ENCODE peak calls at places on chromosome X, in six cellular contexts. Z, V, J, C, Y and T are unnamed samples.

GRCh38 chrX:63561425-63561824 is 210.3 kb upstream of the SPIN4 start:
- DNase-seq in Z (peak; percentile 5), V (peak; percentile 2), J (no peak), C (no peak), Y (no peak), T (no peak)

GRCh38 chrX:49627030-49627777 is 28.4 kb downstream of the GAGE1 start:
- DNase-seq in Z (peak; percentile 1), V (peak; percentile 9), J (no peak), C (no peak), Y (no peak), T (peak; percentile 3)

GRCh38 chrX:38260231-38260630 is 39.6 kb upstream of the SRPX start:
- DNase-seq in Z (peak; percentile 33), V (no peak), J (no peak), C (peak; percentile 46), Y (no peak), T (peak; percentile 40)

GRCh38 chrX:134780908-134781307 is 122.6 kb upstream of the PLAC1 start:
- DNase-seq in Z (no peak), V (no peak), J (no peak), C (no peak), Y (no peak), T (no peak)

GRCh38 chrX:82125103-82125502 is 923.2 kb downstream of the SH3BGRL start:
- DNase-seq in Z (no peak), V (no peak), J (no peak), C (no peak), Y (no peak), T (no peak)

GRCh38 chrX:9912341-9912740 is 54.8 kb upstream of the CLDN34 start:
- DNase-seq in Z (peak; percentile 13), V (peak; percentile 37), J (no peak), C (no peak), Y (no peak), T (no peak)

GRCh38 chrX:20519826-20520225 is 253.1 kb upstream of the RPS6KA3 start:
- DNase-seq in Z (no peak), V (peak; percentile 46), J (no peak), C (no peak), Y (no peak), T (no peak)

GRCh38 chrX:22950278-22951266 is 49.2 kb upstream of the DDX53 start:
- DNase-seq in Z (peak; percentile 88), V (peak; percentile 93), J (peak; percentile 81), C (peak; percentile 65), Y (peak; percentile 47), T (peak; percentile 88)

GRCh38 chrX:11423362-11423818 is 130.2 kb downstream of the AMELX start:
- DNase-seq in Z (peak; percentile 81), V (peak; percentile 80), J (peak; percentile 34), C (no peak), Y (no peak), T (peak; percentile 92)

GRCh38 chrX:68726366-68726765 is 78.9 kb downstream of the STARD8 start:
- DNase-seq in Z (no peak), V (no peak), J (no peak), C (no peak), Y (no peak), T (no peak)

GRCh38 chrX:1496076-1496475 is 40.9 kb downstream of the P2RY8 start:
- DNase-seq in Z (no peak), V (no peak), J (no peak), C (no peak), Y (no peak), T (no peak)

GRCh38 chrX:1492421-1493012 is 39.8 kb upstream of the ASMTL start:
- DNase-seq in Z (no peak), V (no peak), J (no peak), C (no peak), Y (no peak), T (no peak)

GRCh38 chrX:1493317-1493856 is 40.7 kb upstream of the ASMTL start:
- DNase-seq in Z (no peak), V (no peak), J (no peak), C (no peak), Y (no peak), T (no peak)

GRCh38 chrX:1491851-1492349 is 39.2 kb upstream of the ASMTL start:
- DNase-seq in Z (no peak), V (peak; percentile 20), J (no peak), C (no peak), Y (no peak), T (no peak)

DNA sequence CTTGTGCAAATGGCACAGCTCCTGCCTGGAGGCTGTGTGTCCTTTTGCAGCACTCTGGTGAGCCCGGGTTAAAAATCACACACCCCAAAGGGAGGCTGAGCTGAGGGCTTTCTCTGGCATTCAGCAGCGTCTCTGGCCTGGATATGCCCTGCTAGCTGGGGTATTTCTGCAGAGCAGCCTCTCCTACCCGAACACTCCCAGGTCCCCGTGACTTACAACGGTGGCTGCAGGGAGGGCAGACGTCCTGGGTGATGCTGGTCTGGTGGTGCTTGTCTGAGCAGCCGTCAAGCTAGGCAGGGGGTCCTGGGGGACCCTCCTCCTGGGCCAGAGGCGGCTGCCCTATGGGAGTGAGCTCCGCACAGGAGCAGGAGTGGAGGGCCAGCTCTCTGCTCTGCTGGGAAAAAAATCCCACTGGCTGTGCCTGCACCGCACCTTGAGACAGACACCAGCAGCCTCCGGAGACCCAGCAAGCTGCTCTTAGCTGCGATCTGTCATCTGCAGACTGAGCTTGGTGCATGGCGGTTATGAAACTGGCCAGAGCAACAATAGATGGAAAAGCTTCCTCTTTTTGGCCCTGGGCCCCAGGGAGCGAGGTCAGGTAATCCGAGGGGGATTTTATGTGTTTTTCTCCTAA is 41.3 kb upstream of the ASMTL start:
- DNase-seq in Z (no peak), V (no peak), J (no peak), C (no peak), Y (no peak), T (no peak)
- H3K4me3 ChIP-seq in Z (no peak overlapping the region), V (no peak overlapping the region), J (no peak overlapping the region), C (no peak overlapping the region), Y (no peak overlapping the region), T (no peak overlapping the region)

GRCh38 chrX:119729408-119730201 is 28.8 kb upstream of the SOWAHD start:
- DNase-seq in Z (peak; percentile 83), V (peak; percentile 80), J (no peak), C (peak; percentile 66), Y (peak; percentile 48), T (peak; percentile 77)
- TF ChIP-seq CTCF in Z (peak; percentile 62), V (peak; percentile 62), J (peak; percentile 51), C (peak; percentile 61), Y (peak; percentile 71), T (peak; percentile 62)

GRCh38 chrX:88613338-88613737 is 133.7 kb upstream of the CPXCR1 start:
- DNase-seq in Z (peak; percentile 39), V (peak; percentile 16), J (no peak), C (peak; percentile 74), Y (no peak), T (peak; percentile 2)

DNA sequence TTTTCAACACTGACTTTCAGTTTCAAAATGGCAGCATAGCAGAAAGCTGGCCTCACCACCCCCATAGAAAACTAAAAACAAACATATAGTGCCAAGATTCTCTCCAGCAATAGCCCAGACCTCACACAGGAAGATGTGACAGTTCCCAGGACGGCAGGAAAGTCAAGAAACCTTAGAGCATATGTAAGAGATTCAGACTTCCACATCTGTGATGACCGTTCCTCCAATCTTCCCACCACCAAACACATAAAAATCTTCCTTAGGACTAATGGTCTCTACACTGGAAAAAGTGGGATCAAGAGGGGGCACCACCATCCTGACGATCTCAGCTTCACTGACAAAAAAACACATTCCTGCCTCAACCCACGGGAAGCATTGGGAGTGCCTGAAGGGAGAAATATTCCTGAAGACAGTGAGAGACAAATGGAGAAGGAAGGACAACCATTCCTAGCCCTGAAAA is 134.1 kb upstream of the CPXCR1 start:
- DNase-seq in Z (peak; percentile 4), V (peak; percentile 0), J (no peak), C (peak; percentile 16), Y (no peak), T (no peak)
- H3K4me3 ChIP-seq in Z (no peak overlapping the region), V (no peak overlapping the region), J (no peak overlapping the region), C (peak overlapping the region; percentile 11), Y (no peak overlapping the region), T (no peak overlapping the region)

GRCh38 chrX:154444001-154444754 is at the start of gene FAM50A:
- DNase-seq in Z (peak; percentile 53), V (peak; percentile 64), J (no peak), C (peak; percentile 89), Y (no peak), T (peak; percentile 43)
- TF ChIP-seq CTCF in Z (no peak), V (no peak), J (no peak), C (no peak), Y (no peak), T (no peak)

DNA sequence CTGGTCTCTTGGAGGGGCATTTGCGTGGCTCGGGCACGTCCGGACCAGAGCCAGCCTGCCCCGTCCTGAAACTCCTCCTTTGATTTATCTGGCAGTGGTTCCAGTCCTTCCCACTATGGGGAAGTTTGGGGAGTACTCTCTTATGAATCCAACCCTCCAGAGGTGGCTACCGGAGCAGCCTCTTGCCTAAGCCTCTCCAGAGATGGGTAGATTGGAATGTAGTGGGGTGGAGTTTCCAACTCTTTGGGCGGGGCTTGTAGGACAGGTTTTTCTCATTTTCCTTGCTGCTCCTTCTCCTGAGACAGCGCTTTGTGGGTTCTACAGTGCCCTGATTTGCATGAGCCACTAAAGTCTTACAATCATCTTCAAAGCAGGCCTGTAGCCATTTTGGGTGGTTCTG is 60.1 kb upstream of the XAGE1B start:
- DNase-seq in Z (no peak), V (no peak), J (no peak), C (no peak), Y (no peak), T (no peak)
- H3K4me3 ChIP-seq in Z (no peak overlapping the region), V (no peak overlapping the region), J (no peak overlapping the region), C (no peak overlapping the region), Y (no peak overlapping the region), T (no peak overlapping the region)

GRCh38 chrX:112868586-112868985 is 28.0 kb upstream of the AMOT start:
- DNase-seq in Z (no peak), V (no peak), J (no peak), C (peak; percentile 15), Y (no peak), T (peak; percentile 7)

GRCh38 chrX:112863850-112864249 is 23.2 kb upstream of the AMOT start:
- DNase-seq in Z (no peak), V (no peak), J (no peak), C (no peak), Y (no peak), T (no peak)

GRCh38 chrX:112865464-112866025 is 24.9 kb upstream of the AMOT start:
- DNase-seq in Z (no peak), V (no peak), J (no peak), C (no peak), Y (no peak), T (no peak)

GRCh38 chrX:112866175-112866574 is 25.5 kb upstream of the AMOT start:
- DNase-seq in Z (no peak), V (no peak), J (no peak), C (peak; percentile 50), Y (no peak), T (no peak)

DNA sequence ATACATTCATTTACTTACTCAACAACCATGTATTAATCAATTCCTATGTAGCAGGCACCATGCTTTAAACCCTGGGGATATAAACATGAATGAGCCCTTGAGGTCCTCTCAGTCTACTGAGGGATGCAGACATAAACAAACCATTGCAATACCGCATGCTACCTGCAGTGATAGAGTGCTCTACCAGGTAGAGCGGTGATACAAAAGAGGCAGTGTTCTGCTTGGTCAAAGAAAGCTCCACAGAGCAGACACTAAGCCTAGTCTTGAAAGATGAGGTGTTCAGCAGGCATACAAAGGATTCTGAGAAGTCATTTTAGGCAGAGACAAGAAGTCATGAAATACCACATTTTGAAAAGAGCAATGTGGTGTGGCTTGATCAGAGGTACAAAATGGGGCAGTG is 26.9 kb upstream of the AMOT start:
- DNase-seq in Z (no peak), V (no peak), J (no peak), C (peak; percentile 48), Y (no peak), T (no peak)
- TF ChIP-seq CTCF in Z (no peak), V (no peak), J (no peak), C (peak; percentile 10), Y (peak; percentile 16), T (no peak)